ENCODE peak calls at places on chromosome 18, in five cellular contexts. V is PC-9, E is neuronal stem cell, I is cardiac muscle cell, X is right cardiac atrium. P is an unnamed sample.

GRCh38 chr18:25876334-25876979 is 214.0 kb downstream of the SS18 start:
- DNase-seq in V (no peak), E (no peak), I (no peak), X (no peak), P (no peak)

GRCh38 chr18:23133860-23134779 is 1.2 kb upstream of the CABLES1 start:
- DNase-seq in V (peak; percentile 78), E (no peak), I (no peak), X (no peak), P (peak; percentile 73)

GRCh38 chr18:46793565-46793964 is 36.7 kb upstream of the ST8SIA5 start:
- DNase-seq in V (no peak), E (no peak), I (no peak), X (no peak), P (no peak)

GRCh38 chr18:45764000-45764686 is 40.2 kb downstream of the SLC14A1 start:
- DNase-seq in V (no peak), E (no peak), I (peak; percentile 22), X (no peak), P (no peak)

GRCh38 chr18:79896746-79897145 is 54.7 kb downstream of the SLC66A2 start:
- DNase-seq in V (no peak), E (no peak), I (no peak), X (no peak), P (no peak)

GRCh38 chr18:27600245-27600644 is 415.1 kb upstream of the CHST9 start:
- DNase-seq in V (no peak), E (no peak), I (no peak), X (no peak), P (no peak)

GRCh38 chr18:69367104-69367503 is 33.6 kb upstream of the DOK6 start:
- DNase-seq in V (no peak), E (no peak), I (no peak), X (no peak), P (no peak)

GRCh38 chr18:43869451-43870008 is 592.2 kb upstream of the SYT4 start:
- DNase-seq in V (no peak), E (no peak), I (peak; percentile 70), X (no peak), P (no peak)

GRCh38 chr18:42157878-42158277 is 202.8 kb downstream of the PIK3C3 start:
- DNase-seq in V (no peak), E (no peak), I (no peak), X (no peak), P (no peak)

GRCh38 chr18:62098960-62099359 is 87.9 kb downstream of the PIGN start:
- DNase-seq in V (no peak), E (no peak), I (no peak), X (no peak), P (no peak)

GRCh38 chr18:79484661-79485621 is 89.2 kb downstream of the NFATC1 start:
- DNase-seq in V (peak; percentile 61), E (peak; percentile 24), I (peak; percentile 98), X (peak; percentile 47), P (no peak)

GRCh38 chr18:26863122-26863879 is 2.2 kb downstream of the AQP4 start:
- DNase-seq in V (no peak), E (no peak), I (peak; percentile 3), X (peak; percentile 80), P (peak; percentile 81)

GRCh38 chr18:36294031-36294430 is 3.5 kb upstream of the FHOD3 start:
- DNase-seq in V (no peak), E (no peak), I (no peak), X (no peak), P (no peak)

GRCh38 chr18:23673725-23674124 is 11.0 kb upstream of the ANKRD29 start:
- DNase-seq in V (no peak), E (no peak), I (no peak), X (no peak), P (no peak)

GRCh38 chr18:7754725-7755181 is 187.6 kb downstream of the PTPRM start:
- DNase-seq in V (no peak), E (peak; percentile 12), I (peak; percentile 32), X (no peak), P (no peak)

GRCh38 chr18:78867131-78867530 is 112.5 kb upstream of the SALL3 start:
- DNase-seq in V (no peak), E (no peak), I (no peak), X (no peak), P (no peak)

GRCh38 chr18:79525556-79526467 is 130.1 kb downstream of the NFATC1 start:
- DNase-seq in V (no peak), E (no peak), I (peak; percentile 45), X (peak; percentile 85), P (no peak)

GRCh38 chr18:35868919-35869318 is 103.6 kb upstream of the RMP24 start:
- DNase-seq in V (no peak), E (no peak), I (no peak), X (no peak), P (no peak)

GRCh38 chr18:31684279-31685096 is at the start of gene B4GALT6:
- DNase-seq in V (no peak), E (peak; percentile 61), I (peak; percentile 34), X (peak; percentile 32), P (peak; percentile 74)

GRCh38 chr18:70363861-70364260 is 75.0 kb downstream of the SOCS6 start:
- DNase-seq in V (peak; percentile 88), E (no peak), I (peak; percentile 70), X (no peak), P (no peak)

GRCh38 chr18:57436965-57437333 is 1.8 kb downstream of the ONECUT2 start:
- DNase-seq in V (no peak), E (no peak), I (no peak), X (no peak), P (no peak)
- H3K4me3 ChIP-seq in V (peak overlapping the region; percentile 69), E (no peak overlapping the region), I (no peak overlapping the region), X (peak overlapping the region; percentile 27), P (peak overlapping the region; percentile 63)

GRCh38 chr18:48900469-48900868 is 50.3 kb downstream of the SMAD7 start:
- DNase-seq in V (no peak), E (no peak), I (no peak), X (no peak), P (no peak)
- H3K4me1 ChIP-seq in V (peaks cover 54% of the 10 kb centered on the region), E (peaks cover 4% of the 10 kb centered on the region), I (no peaks in the 10 kb centered on the region), X (peaks cover 13% of the 10 kb centered on the region), P (peaks cover 7% of the 10 kb centered on the region)

DNA sequence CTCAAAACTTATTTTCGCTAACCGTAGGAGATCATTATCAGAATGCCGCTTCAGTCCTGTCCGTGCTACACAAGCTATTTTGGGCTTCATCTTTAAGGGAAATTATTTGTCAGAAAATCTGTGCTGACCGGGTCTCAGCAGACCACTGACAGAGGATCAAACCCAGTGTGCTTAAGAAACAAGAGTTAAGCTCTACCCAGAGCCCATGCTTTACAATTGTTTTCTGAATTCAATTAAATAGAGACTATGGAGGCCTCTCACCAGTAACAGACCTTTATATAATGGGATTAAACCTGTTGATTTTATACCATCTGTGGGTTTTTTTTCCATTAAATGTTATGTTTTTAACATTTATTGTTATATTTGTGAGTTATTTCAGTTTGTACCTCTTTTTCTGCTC is 1956.7 kb upstream of the PIK3C3 start:
- DNase-seq in V (no peak), E (no peak), I (no peak), X (no peak), P (no peak)
- H3K4me3 ChIP-seq in V (no peak overlapping the region), E (no peak overlapping the region), I (no peak overlapping the region), X (no peak overlapping the region), P (no peak overlapping the region)

GRCh38 chr18:59763541-59764136 is 66.4 kb upstream of the CCBE1 start:
- DNase-seq in V (no peak), E (no peak), I (no peak), X (no peak), P (no peak)

GRCh38 chr18:59764281-59764680 is 67.1 kb upstream of the CCBE1 start:
- DNase-seq in V (no peak), E (no peak), I (no peak), X (no peak), P (no peak)

GRCh38 chr18:59765343-59765742 is 68.1 kb upstream of the CCBE1 start:
- DNase-seq in V (no peak), E (no peak), I (no peak), X (no peak), P (no peak)

GRCh38 chr18:59758837-59759236 is 61.6 kb upstream of the CCBE1 start:
- DNase-seq in V (no peak), E (no peak), I (no peak), X (no peak), P (no peak)

GRCh38 chr18:59760212-59760997 is 63.2 kb upstream of the CCBE1 start:
- DNase-seq in V (no peak), E (no peak), I (no peak), X (no peak), P (no peak)
- H3K4me1 ChIP-seq in V (no peaks in the 10 kb centered on the region), E (no peaks in the 10 kb centered on the region), I (no peaks in the 10 kb centered on the region), X (no peaks in the 10 kb centered on the region), P (no peaks in the 10 kb centered on the region)

DNA sequence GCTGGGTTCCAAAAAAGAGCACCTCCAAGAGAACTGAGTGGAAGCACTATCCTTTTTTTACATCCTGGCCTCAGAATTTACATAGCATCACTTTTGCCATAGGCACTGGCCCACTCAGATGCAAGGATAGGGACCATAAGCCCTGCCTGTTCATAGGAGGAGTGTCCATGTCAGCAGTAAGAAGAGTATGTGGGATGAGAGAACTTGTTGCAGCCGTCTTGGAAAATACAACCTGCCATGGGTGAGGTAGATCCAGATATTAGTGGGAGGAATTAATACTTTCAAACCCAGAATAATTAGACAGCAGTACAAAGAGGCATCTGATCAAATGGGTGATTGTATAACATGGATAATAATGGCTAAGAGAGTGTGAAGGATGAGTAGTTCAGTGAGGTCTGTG is 110.7 kb upstream of the CELF4 start:
- DNase-seq in V (no peak), E (no peak), I (no peak), X (no peak), P (no peak)
- H3K4me3 ChIP-seq in V (no peak overlapping the region), E (no peak overlapping the region), I (no peak overlapping the region), X (no peak overlapping the region), P (no peak overlapping the region)

GRCh38 chr18:74507927-74508326 is 11.8 kb downstream of the CNDP2 start:
- DNase-seq in V (no peak), E (no peak), I (no peak), X (no peak), P (no peak)
- H3K4me1 ChIP-seq in V (no peaks in the 10 kb centered on the region), E (no peaks in the 10 kb centered on the region), I (peaks cover 13% of the 10 kb centered on the region), X (no peaks in the 10 kb centered on the region), P (no peaks in the 10 kb centered on the region)

GRCh38 chr18:77131100-77131651 is 1.4 kb downstream of the MBP start:
- DNase-seq in V (no peak), E (no peak), I (peak; percentile 56), X (peak; percentile 60), P (no peak)
- H3K4me3 ChIP-seq in V (peak overlapping the region; percentile 95), E (peak overlapping the region; percentile 86), I (peak overlapping the region; percentile 45), X (peak overlapping the region; percentile 56), P (peak overlapping the region; percentile 67)